ENCODE peak calls at places on chromosomes 3 and 15, in four cellular contexts. U is IMR-90, P is transverse colon, M is heart left ventricle. O is an unnamed sample.

GRCh38 chr15:57961919-57962318 is 103.6 kb downstream of the ALDH1A2 start:
- DNase-seq in U (no peak), P (no peak), M (no peak), O (no peak)

GRCh38 chr15:80404057-80404718 is at the start of gene ARNT2:
- DNase-seq in U (peak; percentile 25), P (no peak), M (no peak), O (no peak)

GRCh38 chr3:3191675-3192480 is 12.4 kb upstream of the CRBN start:
- DNase-seq in U (no peak), P (no peak), M (no peak), O (no peak)

GRCh38 chr3:15205934-15206661 is at the start of gene CAPN7:
- DNase-seq in U (peak; percentile 91), P (peak; percentile 96), M (peak; percentile 95), O (peak; percentile 96)

GRCh38 chr3:112048911-112049310 is 14.4 kb downstream of the TMPRSS7 start:
- DNase-seq in U (no peak), P (no peak), M (no peak), O (no peak)

GRCh38 chr3:97230486-97230885 is 416.1 kb downstream of the EPHA6 start:
- DNase-seq in U (no peak), P (no peak), M (no peak), O (no peak)

GRCh38 chr15:52505141-52505540 is 23.5 kb downstream of the MYO5A start:
- DNase-seq in U (no peak), P (no peak), M (no peak), O (peak; percentile 35)

GRCh38 chr3:165754219-165755007 is 82.8 kb downstream of the BCHE start:
- DNase-seq in U (no peak), P (no peak), M (no peak), O (no peak)

GRCh38 chr15:80401471-80401870 is 2.7 kb upstream of the ARNT2 start:
- DNase-seq in U (no peak), P (no peak), M (no peak), O (no peak)

GRCh38 chr3:52063026-52063723 is 6.8 kb upstream of the DUSP7 start:
- DNase-seq in U (no peak), P (no peak), M (no peak), O (no peak)

GRCh38 chr3:30635072-30635471 is 28.7 kb downstream of the TGFBR2 start:
- DNase-seq in U (no peak), P (no peak), M (no peak), O (no peak)

GRCh38 chr3:118912188-118912587 is 122.5 kb downstream of the IGSF11 start:
- DNase-seq in U (no peak), P (no peak), M (no peak), O (no peak)

DNA sequence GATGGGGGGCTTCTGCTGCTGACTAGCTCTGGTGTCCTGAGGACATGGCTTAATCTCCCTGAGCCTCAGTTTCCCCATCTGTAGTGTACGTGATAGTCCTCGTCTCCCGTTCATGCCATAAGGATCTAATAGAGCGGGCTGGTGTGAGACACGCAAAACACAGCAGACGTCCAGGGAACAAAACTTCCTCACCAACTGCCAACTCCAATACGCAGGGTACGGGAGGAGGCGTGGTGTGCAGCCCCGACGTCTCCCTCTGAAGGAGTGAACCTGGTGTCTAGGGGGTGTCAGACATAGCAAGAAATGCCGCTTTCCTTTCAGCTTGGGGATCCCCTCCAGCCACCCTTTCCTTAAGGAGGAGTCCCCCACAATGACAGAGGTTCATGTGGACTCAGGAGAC is 55.0 kb downstream of the SMAD6 start:
- DNase-seq in U (no peak), P (no peak), M (no peak), O (no peak)
- H3K27ac ChIP-seq in U (no peak overlapping the region), P (no peak overlapping the region), M (no peak overlapping the region), O (no peak overlapping the region)

GRCh38 chr3:66297917-66298316 is 77.1 kb downstream of the SLC25A26 start:
- DNase-seq in U (peak; percentile 75), P (no peak), M (no peak), O (no peak)
- H3K27ac ChIP-seq in U (no peak overlapping the region), P (peak overlapping the region; percentile 58), M (peak overlapping the region; percentile 26), O (peak overlapping the region; percentile 9)

GRCh38 chr3:170149016-170149415 is 32.5 kb downstream of the PHC3 start:
- DNase-seq in U (no peak), P (no peak), M (no peak), O (no peak)

GRCh38 chr3:170145278-170145677 is 36.3 kb downstream of the PHC3 start:
- DNase-seq in U (no peak), P (no peak), M (no peak), O (no peak)

GRCh38 chr3:170142373-170142772 is 39.2 kb downstream of the PHC3 start:
- DNase-seq in U (no peak), P (no peak), M (no peak), O (no peak)

GRCh38 chr3:170144437-170144843 is 37.1 kb downstream of the PHC3 start:
- DNase-seq in U (no peak), P (no peak), M (no peak), O (no peak)
- H3K27ac ChIP-seq in U (no peak overlapping the region), P (no peak overlapping the region), M (no peak overlapping the region), O (no peak overlapping the region)

GRCh38 chr15:78067328-78068241 is 9.9 kb downstream of the TBC1D2B start:
- DNase-seq in U (no peak), P (no peak), M (no peak), O (peak; percentile 58)

GRCh38 chr15:78069630-78070029 is 7.9 kb downstream of the TBC1D2B start:
- DNase-seq in U (no peak), P (no peak), M (no peak), O (no peak)

GRCh38 chr15:78071378-78071777 is 6.1 kb downstream of the TBC1D2B start:
- DNase-seq in U (no peak), P (no peak), M (no peak), O (no peak)

GRCh38 chr15:78070049-78070698 is 7.3 kb downstream of the TBC1D2B start:
- DNase-seq in U (no peak), P (peak; percentile 56), M (peak; percentile 48), O (peak; percentile 41)

DNA sequence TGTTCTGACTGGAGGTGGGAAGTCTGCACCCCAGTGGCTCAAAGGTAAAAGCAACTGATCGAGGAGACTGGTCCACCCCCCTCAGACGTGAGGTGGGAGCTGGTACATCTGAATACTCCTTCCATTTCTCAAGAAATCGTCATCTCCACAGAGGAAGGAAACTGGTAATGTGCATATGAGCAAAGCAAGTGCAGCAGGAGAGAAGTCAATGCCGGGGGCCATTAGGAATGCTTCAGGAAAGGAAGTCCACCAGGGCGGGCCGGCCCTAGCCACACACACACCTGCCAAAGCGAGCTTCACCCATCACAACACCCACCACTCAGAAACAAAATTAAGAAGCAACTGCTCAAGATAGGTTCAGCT is 8.5 kb downstream of the TBC1D2B start:
- DNase-seq in U (no peak), P (no peak), M (no peak), O (no peak)
- H3K27ac ChIP-seq in U (peak overlapping the region; percentile 18), P (peak overlapping the region; percentile 95), M (peak overlapping the region; percentile 62), O (peak overlapping the region; percentile 82)

GRCh38 chr3:35665390-35666055 is 26.2 kb downstream of the ARPP21 start:
- DNase-seq in U (peak; percentile 1), P (no peak), M (no peak), O (no peak)
- H3K27ac ChIP-seq in U (no peak overlapping the region), P (no peak overlapping the region), M (no peak overlapping the region), O (no peak overlapping the region)

GRCh38 chr15:32853667-32854066 is 135.9 kb downstream of the GREM1 start:
- DNase-seq in U (no peak), P (no peak), M (no peak), O (no peak)
- H3K27ac ChIP-seq in U (peak overlapping the region; percentile 92), P (no peak overlapping the region), M (no peak overlapping the region), O (no peak overlapping the region)